ENCODE peak calls at places on chromosomes 3 and 15, in seven cellular contexts. K, V, R, X, Z, B and G are unnamed samples.
A peak's percentile ranks its signal among the peaks of the same experiment; 100 is the strongest.

GRCh38 chr3:46860381-46861292 is 2.6 kb downstream of the MYL3 start:
- DNase-seq in X (peak; percentile 24), K (no peak), R (no peak), Z (no peak), B (peak; percentile 75), V (peak; percentile 40), G (peak; percentile 27)

GRCh38 chr3:84547971-84548970 is 410.5 kb upstream of the CADM2 start:
- DNase-seq in K (no peak), V (no peak), X (no peak), R (peak; percentile 58), B (peak; percentile 89), Z (peak; percentile 16), G (peak; percentile 31)

GRCh38 chr3:170258105-170258487 is 35.9 kb downstream of the PRKCI start:
- DNase-seq in K (no peak), Z (no peak), X (no peak), B (no peak), V (no peak), R (no peak), G (no peak)

GRCh38 chr3:158775801-158776399 is 26.0 kb upstream of the MFSD1 start:
- DNase-seq in X (no peak), B (no peak), Z (no peak), K (no peak), R (peak; percentile 29), V (no peak), G (no peak)

GRCh38 chr3:126125341-126125740 is 41.4 kb upstream of the SLC41A3 start:
- DNase-seq in B (no peak), R (no peak), X (no peak), Z (no peak), V (no peak), K (no peak), G (no peak)

GRCh38 chr15:23073890-23074631 is 34.7 kb upstream of the TUBGCP5 start:
- DNase-seq in Z (no peak), B (no peak), V (no peak), K (peak; percentile 1), X (no peak), R (peak; percentile 38), G (no peak)

GRCh38 chr3:120148187-120148954 is 54.1 kb upstream of the GSK3B start:
- DNase-seq in B (no peak), V (no peak), K (no peak), Z (no peak), R (no peak), X (no peak), G (no peak)

GRCh38 chr15:88323468-88323867 is 66.9 kb upstream of the NTRK3 start:
- DNase-seq in Z (no peak), X (no peak), B (no peak), K (no peak), V (no peak), R (no peak), G (no peak)

GRCh38 chr3:129022114-129022994 is 21.2 kb downstream of the EFCC1 start:
- DNase-seq in R (no peak), V (no peak), X (no peak), K (no peak), Z (no peak), B (no peak), G (no peak)

GRCh38 chr15:55737373-55737772 is 5.6 kb downstream of the PRTG start:
- DNase-seq in V (no peak), X (no peak), B (no peak), K (no peak), Z (no peak), R (peak; percentile 72), G (peak; percentile 56)

GRCh38 chr15:63044645-63045437 is 2.3 kb downstream of the TPM1 start:
- DNase-seq in Z (no peak), V (no peak), K (no peak), X (no peak), R (peak; percentile 80), B (peak; percentile 84), G (peak; percentile 49)

GRCh38 chr3:71784201-71784913 is 591 bp downstream of the PROK2 start:
- DNase-seq in Z (no peak), X (no peak), B (peak; percentile 71), V (no peak), K (no peak), R (no peak), G (no peak)

GRCh38 chr3:124063168-124063909 is 71.4 kb upstream of the ROPN1 start:
- DNase-seq in R (no peak), Z (no peak), V (no peak), B (no peak), X (no peak), K (no peak), G (no peak)

GRCh38 chr3:29026959-29027358 is 253.9 kb upstream of the RBMS3 start:
- DNase-seq in R (no peak), X (no peak), K (no peak), V (no peak), B (no peak), Z (no peak), G (no peak)

GRCh38 chr3:171049831-171050444 is 23.4 kb upstream of the SLC2A2 start:
- DNase-seq in B (peak; percentile 90), R (peak; percentile 57), X (peak; percentile 37), K (no peak), Z (peak; percentile 27), V (no peak), G (peak; percentile 74)

GRCh38 chr3:38702231-38702630 is 52.7 kb upstream of the SCN5A start:
- DNase-seq in Z (no peak), V (no peak), B (no peak), K (no peak), X (no peak), R (no peak), G (no peak)

GRCh38 chr3:25587526-25587925 is 77.2 kb downstream of the TOP2B start:
- DNase-seq in B (peak; percentile 36), K (no peak), V (no peak), Z (no peak), X (no peak), R (no peak), G (no peak)

GRCh38 chr15:89812126-89812846 is 2.4 kb downstream of the ANPEP start:
- DNase-seq in B (no peak), V (no peak), Z (no peak), K (no peak), R (peak; percentile 73), X (no peak), G (no peak)

GRCh38 chr15:101206173-101206572 is 45.7 kb downstream of the CHSY1 start:
- DNase-seq in R (peak; percentile 27), X (peak; percentile 83), K (no peak), B (no peak), V (peak; percentile 78), Z (no peak), G (no peak)

GRCh38 chr15:66899555-66900350 is 165.6 kb upstream of the SMAD3 start:
- DNase-seq in X (no peak), B (peak; percentile 51), V (no peak), R (peak; percentile 58), Z (no peak), K (no peak), G (no peak)

GRCh38 chr15:82712036-82712435 is 2.4 kb upstream of the AP3B2 start:
- DNase-seq in V (no peak), B (no peak), K (no peak), Z (no peak), R (no peak), X (no peak), G (no peak)

GRCh38 chr3:193716155-193716554 is 123.1 kb downstream of the OPA1 start:
- DNase-seq in K (no peak), R (no peak), X (no peak), B (no peak), Z (no peak), V (no peak), G (no peak)